ENCODE peak calls at places on chromosome 10, in five cellular contexts. One of them, this sample, is unnamed.

GRCh38 chr10:86596266-86596665 is 58.1 kb upstream of the OPN4 start:
- DNase-seq in GM12878: no peak
- DNase-seq in H1: no peak
- DNase-seq in HepG2: no peak
- DNase-seq in K562: no peak
- DNase-seq in this sample: no peak

GRCh38 chr10:77889277-77889903 is 37.2 kb downstream of the DLG5 start:
- DNase-seq in GM12878: no peak
- DNase-seq in H1: no peak
- DNase-seq in HepG2: peak
- DNase-seq in K562: peak
- DNase-seq in this sample: peak

GRCh38 chr10:103455235-103455634 is 3.1 kb upstream of the CALHM2 start:
- DNase-seq in GM12878: no peak
- DNase-seq in H1: no peak
- DNase-seq in HepG2: no peak
- DNase-seq in K562: no peak
- DNase-seq in this sample: no peak

GRCh38 chr10:132912685-132913558 is 29.4 kb downstream of the CFAP46 start:
- DNase-seq in GM12878: no peak
- DNase-seq in H1: peak
- DNase-seq in HepG2: no peak
- DNase-seq in K562: no peak
- DNase-seq in this sample: peak

GRCh38 chr10:52082307-52082706 is 231.8 kb upstream of the DKK1 start:
- DNase-seq in GM12878: no peak
- DNase-seq in H1: no peak
- DNase-seq in HepG2: no peak
- DNase-seq in K562: no peak
- DNase-seq in this sample: no peak

GRCh38 chr10:53918755-53919154 is 882.3 kb downstream of the PCDH15 start:
- DNase-seq in GM12878: no peak
- DNase-seq in H1: no peak
- DNase-seq in HepG2: no peak
- DNase-seq in K562: no peak
- DNase-seq in this sample: no peak

GRCh38 chr10:63633677-63634487 is 112.7 kb downstream of the REEP3 start:
- DNase-seq in GM12878: no peak
- DNase-seq in H1: no peak
- DNase-seq in HepG2: peak
- DNase-seq in K562: peak
- DNase-seq in this sample: no peak

GRCh38 chr10:13669182-13669860 is 82.6 kb downstream of the PRPF18 start:
- DNase-seq in GM12878: no peak
- DNase-seq in H1: no peak
- DNase-seq in HepG2: no peak
- DNase-seq in K562: no peak
- DNase-seq in this sample: no peak

GRCh38 chr10:74293686-74294365 is 142.8 kb downstream of the ADK start:
- DNase-seq in GM12878: no peak
- DNase-seq in H1: no peak
- DNase-seq in HepG2: no peak
- DNase-seq in K562: peak
- DNase-seq in this sample: no peak

GRCh38 chr10:92690211-92691041 is 671 bp downstream of the HHEX start:
- DNase-seq in GM12878: no peak
- DNase-seq in H1: no peak
- DNase-seq in HepG2: no peak
- DNase-seq in K562: peak
- DNase-seq in this sample: peak

GRCh38 chr10:3774814-3775670 is 10.0 kb downstream of the KLF6 start:
- DNase-seq in GM12878: no peak
- DNase-seq in H1: no peak
- DNase-seq in HepG2: no peak
- DNase-seq in K562: peak
- DNase-seq in this sample: no peak

GRCh38 chr10:3776796-3777571 is 8.0 kb downstream of the KLF6 start:
- DNase-seq in GM12878: no peak
- DNase-seq in H1: no peak
- DNase-seq in HepG2: peak
- DNase-seq in K562: peak
- DNase-seq in this sample: no peak

GRCh38 chr10:3774018-3774813 is 10.8 kb downstream of the KLF6 start:
- DNase-seq in GM12878: no peak
- DNase-seq in H1: no peak
- DNase-seq in HepG2: no peak
- DNase-seq in K562: no peak
- DNase-seq in this sample: no peak

GRCh38 chr10:3777876-3778707 is 6.9 kb downstream of the KLF6 start:
- DNase-seq in GM12878: no peak
- DNase-seq in H1: no peak
- DNase-seq in HepG2: no peak
- DNase-seq in K562: no peak
- DNase-seq in this sample: no peak

GRCh38 chr10:3775671-3776551 is 9.1 kb downstream of the KLF6 start:
- DNase-seq in GM12878: no peak
- DNase-seq in H1: no peak
- DNase-seq in HepG2: no peak
- DNase-seq in K562: no peak
- DNase-seq in this sample: peak
- TF ChIP-seq ATF2 in GM12878: peak
- TF ChIP-seq ATF2 in H1: no peak
- TF ChIP-seq ATF2 in HepG2: no peak
- TF ChIP-seq ATF2 in K562: no peak
- TF ChIP-seq ATF2 in this sample: no peak

GRCh38 chr10:112137381-112137987 is 46.1 kb downstream of the GPAM start:
- DNase-seq in GM12878: no peak
- DNase-seq in H1: peak
- DNase-seq in HepG2: peak
- DNase-seq in K562: peak
- DNase-seq in this sample: peak

GRCh38 chr10:112141297-112141696 is 42.3 kb downstream of the GPAM start:
- DNase-seq in GM12878: no peak
- DNase-seq in H1: no peak
- DNase-seq in HepG2: no peak
- DNase-seq in K562: no peak
- DNase-seq in this sample: no peak

GRCh38 chr10:112143420-112143819 is 40.1 kb downstream of the GPAM start:
- DNase-seq in GM12878: no peak
- DNase-seq in H1: no peak
- DNase-seq in HepG2: no peak
- DNase-seq in K562: no peak
- DNase-seq in this sample: no peak

GRCh38 chr10:112139176-112139575 is 44.4 kb downstream of the GPAM start:
- DNase-seq in GM12878: no peak
- DNase-seq in H1: no peak
- DNase-seq in HepG2: no peak
- DNase-seq in K562: no peak
- DNase-seq in this sample: no peak

DNA sequence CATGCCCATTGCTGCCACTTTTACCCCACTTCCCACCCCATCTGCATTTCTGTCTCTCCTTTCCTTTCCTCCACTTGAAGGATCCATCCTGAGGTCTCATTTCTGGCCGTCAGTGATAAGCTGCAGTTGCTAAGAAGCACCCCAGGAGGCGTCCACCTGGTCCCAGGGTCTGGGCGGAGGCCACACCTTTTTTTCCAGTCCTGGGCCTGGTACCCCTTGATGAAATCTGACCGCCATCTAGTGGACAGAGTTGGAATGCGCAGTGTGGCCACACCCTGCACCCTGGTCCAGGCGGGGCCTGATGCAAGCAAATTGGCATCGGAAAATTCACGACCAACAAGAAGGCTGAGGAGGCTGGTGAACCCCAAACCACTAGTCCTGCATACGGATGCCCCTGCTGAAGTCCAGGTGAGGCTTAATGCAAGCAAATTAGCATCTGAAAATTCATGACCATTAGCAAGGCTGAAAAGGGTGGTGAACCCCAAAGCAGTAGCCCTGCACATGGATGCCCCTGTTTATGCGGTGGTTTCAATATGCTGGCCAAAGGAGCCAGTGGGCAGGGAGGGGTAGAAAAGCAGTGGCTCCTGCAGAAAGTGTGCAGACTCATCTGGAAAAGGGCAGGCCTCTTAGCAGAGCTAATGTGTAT is 43.3 kb downstream of the GPAM start:
- DNase-seq in GM12878: peak
- DNase-seq in H1: peak
- DNase-seq in HepG2: peak
- DNase-seq in K562: peak
- DNase-seq in this sample: peak
- TF ChIP-seq ATF2 in GM12878: no peak
- TF ChIP-seq ATF2 in H1: no peak
- TF ChIP-seq ATF2 in HepG2: peak
- TF ChIP-seq ATF2 in K562: no peak
- TF ChIP-seq ATF2 in this sample: no peak

GRCh38 chr10:5433182-5433581 is 20.8 kb downstream of the NET1 start:
- DNase-seq in GM12878: no peak
- DNase-seq in H1: no peak
- DNase-seq in HepG2: no peak
- DNase-seq in K562: no peak
- DNase-seq in this sample: no peak

GRCh38 chr10:5435328-5435727 is 23.0 kb downstream of the NET1 start:
- DNase-seq in GM12878: no peak
- DNase-seq in H1: no peak
- DNase-seq in HepG2: no peak
- DNase-seq in K562: no peak
- DNase-seq in this sample: no peak

DNA sequence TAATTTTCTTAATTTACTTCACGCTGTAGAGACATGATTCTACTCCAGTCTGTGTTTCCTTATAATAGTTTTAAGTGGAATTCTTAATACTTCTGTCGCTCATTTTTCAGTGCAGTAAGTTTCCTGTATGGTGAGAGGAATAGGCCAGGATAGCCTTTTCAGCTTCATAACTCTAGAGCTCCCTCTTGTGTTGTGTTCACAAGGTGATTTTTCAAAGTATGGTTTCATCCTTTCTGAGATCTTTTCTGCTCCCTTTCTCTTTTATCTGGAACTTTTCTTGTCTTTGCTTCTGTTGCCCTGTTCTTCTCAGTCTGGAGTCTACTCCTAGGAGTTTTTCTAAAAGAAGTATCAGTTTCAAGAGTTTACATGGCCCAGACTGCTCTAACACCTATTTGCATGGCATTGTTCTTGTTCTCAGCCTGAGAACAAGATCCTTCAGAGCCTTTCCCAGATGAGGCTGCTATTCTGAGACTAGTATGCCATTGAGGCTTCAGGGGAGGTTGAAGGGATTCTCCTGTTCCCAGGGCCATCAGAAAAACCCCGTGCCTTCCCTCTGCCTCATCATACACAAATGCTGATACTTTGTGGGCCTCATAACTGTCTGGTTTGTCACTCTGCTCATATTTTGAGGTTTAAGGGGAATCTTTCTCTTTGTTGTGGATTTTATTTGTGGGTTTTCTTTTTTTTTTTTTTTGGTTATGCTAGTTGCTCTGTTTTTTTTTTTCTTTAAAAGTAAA is 21.8 kb downstream of the NET1 start:
- DNase-seq in GM12878: no peak
- DNase-seq in H1: no peak
- DNase-seq in HepG2: peak
- DNase-seq in K562: peak
- DNase-seq in this sample: no peak
- TF ChIP-seq ATF2 in GM12878: no peak
- TF ChIP-seq ATF2 in H1: no peak
- TF ChIP-seq ATF2 in HepG2: no peak
- TF ChIP-seq ATF2 in K562: no peak
- TF ChIP-seq ATF2 in this sample: no peak

GRCh38 chr10:75294866-75295692 is 59.3 kb upstream of the COMTD1 start:
- DNase-seq in GM12878: no peak
- DNase-seq in H1: no peak
- DNase-seq in HepG2: peak
- DNase-seq in K562: peak
- DNase-seq in this sample: peak

GRCh38 chr10:75292794-75293455 is 57.2 kb upstream of the COMTD1 start:
- DNase-seq in GM12878: no peak
- DNase-seq in H1: no peak
- DNase-seq in HepG2: no peak
- DNase-seq in K562: no peak
- DNase-seq in this sample: no peak

GRCh38 chr10:75293456-75293840 is 57.7 kb upstream of the COMTD1 start:
- DNase-seq in GM12878: no peak
- DNase-seq in H1: no peak
- DNase-seq in HepG2: no peak
- DNase-seq in K562: no peak
- DNase-seq in this sample: no peak

GRCh38 chr10:75294518-75294865 is 58.7 kb upstream of the COMTD1 start:
- DNase-seq in GM12878: no peak
- DNase-seq in H1: no peak
- DNase-seq in HepG2: no peak
- DNase-seq in K562: peak
- DNase-seq in this sample: peak

DNA sequence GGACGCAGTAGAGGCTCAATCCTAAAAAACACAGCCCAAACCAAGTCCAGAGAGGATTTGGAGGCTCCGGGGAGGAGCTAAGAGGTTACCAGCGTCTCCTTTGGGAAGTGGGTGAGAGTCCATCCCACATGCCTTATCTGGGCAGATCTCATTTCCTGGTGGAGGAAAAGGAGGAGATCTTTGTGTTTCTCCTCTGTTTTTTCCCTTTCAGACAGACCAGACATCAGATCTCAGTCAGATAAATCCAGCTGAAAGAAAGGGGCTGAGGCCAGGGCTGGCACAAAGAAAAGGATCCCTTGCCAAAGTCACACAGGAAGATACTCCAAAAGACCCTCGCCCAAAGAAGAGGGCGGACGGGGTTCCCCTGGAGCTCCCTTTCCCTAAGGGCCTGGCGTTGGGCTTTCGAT is 58.3 kb upstream of the COMTD1 start:
- DNase-seq in GM12878: no peak
- DNase-seq in H1: no peak
- DNase-seq in HepG2: no peak
- DNase-seq in K562: no peak
- DNase-seq in this sample: no peak
- TF ChIP-seq ATF2 in GM12878: no peak
- TF ChIP-seq ATF2 in H1: no peak
- TF ChIP-seq ATF2 in HepG2: no peak
- TF ChIP-seq ATF2 in K562: no peak
- TF ChIP-seq ATF2 in this sample: no peak

GRCh38 chr10:66925896-66926719 is at the start of gene LRRTM3:
- DNase-seq in GM12878: peak
- DNase-seq in H1: peak
- DNase-seq in HepG2: peak
- DNase-seq in K562: peak
- DNase-seq in this sample: peak
- TF ChIP-seq ATF2 in GM12878: no peak
- TF ChIP-seq ATF2 in H1: peak
- TF ChIP-seq ATF2 in HepG2: no peak
- TF ChIP-seq ATF2 in K562: no peak
- TF ChIP-seq ATF2 in this sample: no peak

GRCh38 chr10:34598972-34599371 is 216.1 kb downstream of the PARD3 start:
- DNase-seq in GM12878: no peak
- DNase-seq in H1: no peak
- DNase-seq in HepG2: no peak
- DNase-seq in K562: no peak
- DNase-seq in this sample: no peak
- TF ChIP-seq ATF2 in GM12878: no peak
- TF ChIP-seq ATF2 in H1: no peak
- TF ChIP-seq ATF2 in HepG2: no peak
- TF ChIP-seq ATF2 in K562: no peak
- TF ChIP-seq ATF2 in this sample: no peak

This sample was measured in WTC11.